ENCODE peak calls at places on chromosome 11, in nine cellular contexts. N, H, A, Z, V, I, O, S and M are unnamed samples.

GRCh38 chr11:122108192-122108799 is 7.7 kb downstream of the BLID start:
- DNase-seq in A (peak; percentile 81), O (peak; percentile 58), I (peak; percentile 54), Z (peak; percentile 82), N (no peak), S (no peak), V (no peak), H (no peak), M (peak; percentile 12)

GRCh38 chr11:130246719-130247118 is 68.0 kb downstream of the ZBTB44 start:
- DNase-seq in O (no peak), I (peak; percentile 6), V (no peak), S (peak; percentile 9), N (no peak), Z (no peak), H (no peak), A (no peak), M (no peak)

GRCh38 chr11:66271816-66272215 is 3.4 kb downstream of the RAB1B start:
- DNase-seq in S (no peak), O (no peak), A (no peak), N (no peak), V (no peak), Z (no peak), I (no peak), H (no peak), M (no peak)

GRCh38 chr11:41868606-41869005 is 409.2 kb upstream of the LRRC4C start:
- DNase-seq in V (no peak), H (no peak), Z (no peak), N (no peak), I (no peak), O (no peak), S (no peak), A (no peak), M (no peak)

GRCh38 chr11:32838505-32839274 is 9.0 kb downstream of the PRRG4 start:
- DNase-seq in Z (no peak), S (no peak), O (no peak), A (no peak), V (no peak), H (no peak), I (no peak), N (no peak), M (peak; percentile 49)

GRCh38 chr11:102283088-102283487 is 34.2 kb upstream of the BIRC3 start:
- DNase-seq in O (no peak), V (no peak), Z (no peak), N (no peak), S (no peak), A (no peak), I (peak; percentile 67), H (no peak), M (no peak)

GRCh38 chr11:99531468-99531867 is 510.7 kb downstream of the CNTN5 start:
- DNase-seq in S (no peak), A (no peak), N (no peak), O (no peak), H (no peak), V (no peak), Z (no peak), I (no peak), M (no peak)

GRCh38 chr11:84588131-84588829 is 1038.9 kb downstream of the DLG2 start:
- DNase-seq in V (no peak), S (no peak), A (no peak), O (no peak), H (no peak), N (no peak), Z (no peak), I (no peak), M (no peak)

GRCh38 chr11:43923327-43924111 is 18.9 kb upstream of the C11orf96 start:
- DNase-seq in H (no peak), A (no peak), I (peak; percentile 66), O (no peak), Z (no peak), V (no peak), S (no peak), N (no peak), M (no peak)

GRCh38 chr11:12275818-12276217 is 101.6 kb upstream of the PARVA start:
- DNase-seq in N (no peak), O (no peak), I (no peak), V (no peak), S (no peak), Z (no peak), H (no peak), A (no peak), M (no peak)

GRCh38 chr11:115066111-115066660 is 387.9 kb downstream of the NXPE2 start:
- DNase-seq in V (no peak), S (no peak), I (peak; percentile 23), H (no peak), Z (no peak), O (no peak), A (no peak), N (no peak), M (no peak)

GRCh38 chr11:114412946-114413345 is 12.5 kb downstream of the RBM7 start:
- DNase-seq in N (no peak), I (no peak), O (no peak), Z (no peak), V (no peak), H (no peak), S (no peak), A (no peak), M (no peak)

GRCh38 chr11:36056160-36056751 is 112.4 kb downstream of the LDLRAD3 start:
- DNase-seq in I (peak; percentile 39), O (peak; percentile 58), Z (no peak), A (peak; percentile 79), N (no peak), S (no peak), H (peak; percentile 22), V (no peak), M (no peak)

GRCh38 chr11:134034496-134035381 is 34.1 kb upstream of the JAM3 start:
- DNase-seq in N (no peak), Z (peak; percentile 95), S (no peak), V (no peak), I (no peak), A (peak; percentile 15), O (no peak), H (no peak), M (no peak)

GRCh38 chr11:82682003-82682751 is 51.5 kb downstream of the FAM181B start:
- DNase-seq in O (peak; percentile 55), N (no peak), Z (peak; percentile 52), H (peak; percentile 20), S (peak; percentile 65), A (peak; percentile 83), V (peak; percentile 62), I (peak; percentile 80), M (peak; percentile 55)

GRCh38 chr11:123194308-123195181 is 503 bp downstream of the CLMP start:
- DNase-seq in I (peak; percentile 64), N (no peak), A (no peak), S (no peak), H (no peak), O (peak; percentile 61), V (no peak), Z (peak; percentile 50), M (no peak)

GRCh38 chr11:123161386-123161785 is 33.7 kb downstream of the CLMP start:
- DNase-seq in H (no peak), Z (no peak), V (no peak), S (no peak), N (no peak), O (no peak), A (no peak), I (no peak), M (no peak)

GRCh38 chr11:11663907-11664306 is 42.1 kb upstream of the GALNT18 start:
- DNase-seq in H (no peak), S (no peak), I (no peak), N (no peak), O (peak; percentile 21), A (no peak), V (no peak), Z (no peak), M (no peak)